ENCODE peak calls at places on chromosomes 3 and 15, in six cellular contexts. R is HCT116, I is neural progenitor cell, M is mammary epithelial cell, J is PC-9, B is fibroblast of lung. K is an unnamed sample. For H4K20me1, the result is how much of the 10 kb centered on the place peaks cover.

GRCh38 chr15:59247364-59247763 is 40.7 kb downstream of the LDHAL6B start:
- DNase-seq in I (peak), R (no peak), B (peak), M (peak), J (peak), K (peak)

GRCh38 chr3:132421832-132422231 is 4.5 kb downstream of the DNAJC13 start:
- DNase-seq in I (no peak), R (no peak), B (peak), J (no peak), M (no peak), K (peak)

GRCh38 chr15:22868495-22868894 is 30.0 kb downstream of the NIPA2 start:
- DNase-seq in I (no peak), B (peak), J (no peak), R (no peak), M (no peak), K (no peak)

GRCh38 chr3:141352262-141352984 is 15.9 kb upstream of the ZBTB38 start:
- DNase-seq in R (no peak), J (no peak), I (no peak), B (no peak), M (no peak), K (no peak)

GRCh38 chr3:151169700-151170224 is 33.3 kb downstream of the GPR171 start:
- DNase-seq in B (no peak), R (no peak), J (no peak), I (no peak), M (peak), K (peak)

GRCh38 chr3:86180696-86181095 is 810.3 kb downstream of the VGLL3 start:
- DNase-seq in J (peak), M (peak), I (peak), R (no peak), B (no peak), K (no peak)

GRCh38 chr15:78301813-78302212 is 2.4 kb upstream of the SKIC8 start:
- DNase-seq in M (no peak), I (no peak), R (no peak), J (no peak), B (no peak), K (peak)

GRCh38 chr3:197701851-197702250 is 34.9 kb downstream of the RUBCN start:
- DNase-seq in M (no peak), I (no peak), J (no peak), B (no peak), R (no peak), K (no peak)

GRCh38 chr3:8210752-8211405 is 290.7 kb upstream of the LMCD1 start:
- DNase-seq in M (no peak), J (no peak), B (peak), R (no peak), I (no peak), K (peak)

GRCh38 chr3:168671091-168671490 is 575.4 kb upstream of the GOLIM4 start:
- DNase-seq in M (no peak), J (peak), B (no peak), R (no peak), I (no peak), K (no peak)

GRCh38 chr3:142243134-142243533 is 17.7 kb upstream of the GK5 start:
- DNase-seq in B (no peak), R (no peak), M (no peak), I (peak), J (no peak), K (no peak)

GRCh38 chr3:23549148-23549910 is 256.4 kb upstream of the UBE2E1 start:
- DNase-seq in R (peak), B (no peak), I (no peak), J (peak), M (peak), K (no peak)

GRCh38 chr3:141095546-141095937 is 44.4 kb downstream of the SPSB4 start:
- DNase-seq in R (no peak), B (no peak), M (no peak), I (no peak), J (no peak), K (no peak)

GRCh38 chr3:50519471-50520089 is 16.1 kb upstream of the CACNA2D2 start:
- DNase-seq in B (peak), I (peak), R (peak), J (peak), M (peak), K (peak)

GRCh38 chr3:101381809-101382208 is 61.4 kb upstream of the IMPG2 start:
- DNase-seq in J (no peak), M (peak), R (peak), B (peak), I (peak), K (peak)

GRCh38 chr3:71441217-71441924 is 142.2 kb downstream of the FOXP1 start:
- DNase-seq in M (no peak), J (no peak), B (no peak), R (no peak), I (no peak), K (peak)

GRCh38 chr15:88630798-88631463 is 7.9 kb upstream of the ISG20 start:
- DNase-seq in B (no peak), R (no peak), M (no peak), I (no peak), J (no peak), K (no peak)

GRCh38 chr3:138438896-138439295 is 4.5 kb downstream of the ESYT3 start:
- DNase-seq in R (no peak), J (no peak), I (no peak), B (no peak), M (no peak), K (no peak)

GRCh38 chr3:94360982-94361381 is 298.1 kb downstream of the NSUN3 start:
- DNase-seq in J (no peak), R (no peak), M (no peak), B (peak), I (no peak), K (peak)

GRCh38 chr15:34353627-34354026 is 10.5 kb downstream of the NUTM1 start:
- DNase-seq in R (no peak), B (no peak), M (no peak), I (no peak), J (no peak), K (no peak)

GRCh38 chr3:166013073-166013679 is 176.0 kb upstream of the BCHE start:
- DNase-seq in I (peak), B (peak), M (peak), R (peak), J (peak), K (peak)

GRCh38 chr3:100045696-100046095 is 68.6 kb downstream of the FILIP1L start:
- DNase-seq in J (no peak), R (no peak), I (peak), M (peak), B (peak), K (peak)

GRCh38 chr3:108378153-108378951 is 82.0 kb downstream of the HHLA2 start:
- DNase-seq in J (no peak), M (no peak), R (no peak), B (no peak), I (no peak), K (no peak)

GRCh38 chr3:58991623-58992022 is 58.2 kb downstream of the CFAP20DC start:
- DNase-seq in B (no peak), J (no peak), R (no peak), M (no peak), I (peak), K (no peak)

GRCh38 chr15:84702961-84703482 is 12.9 kb downstream of the SEC11A start:
- DNase-seq in J (no peak), M (no peak), R (no peak), B (peak), I (no peak), K (peak)

GRCh38 chr3:143526016-143526540 is 322.2 kb downstream of the SLC9A9 start:
- DNase-seq in M (peak), J (no peak), R (no peak), I (peak), B (peak), K (no peak)

GRCh38 chr3:9248232-9249191 is 934 bp downstream of the SRGAP3 start:
- DNase-seq in B (no peak), M (peak), I (peak), R (no peak), J (peak), K (no peak)

DNA sequence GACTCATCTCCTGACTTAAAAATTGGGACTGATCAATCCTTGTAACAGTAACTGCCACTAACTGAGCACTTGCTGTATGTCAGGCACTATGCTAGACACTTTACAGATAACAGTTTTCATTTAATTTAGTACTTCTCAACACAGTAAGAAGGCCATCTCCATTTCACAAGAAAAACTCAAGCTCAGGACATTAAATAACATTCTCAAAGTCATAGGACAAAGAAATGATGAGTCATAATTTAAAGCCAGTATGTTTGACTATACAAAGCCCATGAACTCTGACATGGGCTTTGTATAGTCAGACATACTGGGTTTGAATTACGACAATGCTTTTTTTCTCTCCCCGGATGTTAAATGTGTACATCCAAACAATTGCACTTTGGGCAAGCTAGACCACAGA is 9.3 kb downstream of the IGSF11 start:
- DNase-seq in B (no peak), R (no peak), M (no peak), I (no peak), J (no peak), K (no peak)
- H4K20me1 ChIP-seq in B (under half), R (under half), M (under half), I (under half), J (under half), K (under half)

DNA sequence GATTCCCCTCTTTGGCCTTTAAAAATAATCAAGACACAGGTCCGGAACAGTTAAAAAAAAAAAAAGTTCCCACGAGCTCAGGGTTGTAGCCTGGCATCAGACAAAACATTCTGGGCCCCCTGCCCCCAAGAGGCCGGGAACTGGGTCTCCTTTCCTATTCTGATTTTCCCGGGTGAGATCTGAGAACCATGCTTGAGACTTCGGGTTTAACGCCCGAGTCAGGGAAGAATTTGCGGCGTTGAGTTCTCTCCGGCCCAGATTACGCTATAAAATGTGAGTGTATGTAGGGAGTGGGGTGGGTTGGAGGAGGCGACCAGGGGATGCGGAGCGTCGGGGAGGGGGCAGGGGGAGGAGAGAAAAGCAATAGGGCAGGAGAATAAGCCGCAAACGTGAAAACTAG is 2.6 kb downstream of the ZIC1 start:
- DNase-seq in M (no peak), R (no peak), B (no peak), J (no peak), I (peak), K (no peak)
- TF ChIP-seq EZH2 in M (no peak), R (no peak), B (no peak), J (no peak), I (peak), K (no peak)

DNA sequence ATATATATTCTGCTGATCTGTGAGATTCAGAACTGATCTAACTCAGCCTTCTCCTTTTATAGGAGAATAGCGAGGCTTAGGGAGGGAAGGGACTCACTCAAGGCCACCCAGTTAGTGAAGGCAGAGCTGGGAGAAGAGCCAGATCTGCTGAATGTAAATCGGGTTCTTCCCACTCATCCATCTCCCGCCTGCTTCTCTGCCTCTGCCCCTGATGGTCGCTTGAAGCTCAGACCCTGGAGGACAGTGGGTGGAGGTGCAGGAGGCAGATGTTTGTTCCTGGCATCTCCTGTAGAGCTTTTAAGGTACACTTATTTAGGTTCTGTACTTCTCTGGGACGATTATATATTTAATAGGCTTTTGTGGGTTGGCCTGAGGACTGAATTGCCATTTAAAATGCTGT is 4.3 kb downstream of the PDIA5 start:
- DNase-seq in R (no peak), B (peak), M (no peak), J (no peak), I (peak), K (peak)
- H4K20me1 ChIP-seq in R (under half), B (under half), M (under half), J (under half), I (under half), K (half or more)

GRCh38 chr3:124916837-124917409 is 17.6 kb downstream of the MUC13 start:
- DNase-seq in I (no peak), M (no peak), J (no peak), R (no peak), B (no peak), K (no peak)
- TF ChIP-seq EZH2 in I (no peak), M (no peak), J (no peak), R (no peak), B (no peak), K (no peak)

GRCh38 chr3:11634974-11635612 is 8.6 kb downstream of the VGLL4 start:
- DNase-seq in M (no peak), J (no peak), I (no peak), B (no peak), R (no peak), K (no peak)
- H4K20me1 ChIP-seq in M (under half), J (under half), I (half or more), B (under half), R (under half), K (half or more)

GRCh38 chr15:40280260-40281056 is 2.4 kb downstream of the ANKRD63 start:
- DNase-seq in B (no peak), I (peak), R (no peak), M (no peak), J (no peak), K (no peak)

GRCh38 chr15:40282870-40283614 is at the start of gene ANKRD63:
- DNase-seq in J (no peak), B (no peak), I (peak), M (no peak), R (no peak), K (no peak)

GRCh38 chr15:40283615-40284306 is 897 bp upstream of the ANKRD63 start:
- DNase-seq in I (peak), R (no peak), J (no peak), M (no peak), B (no peak), K (no peak)

GRCh38 chr15:40281057-40281850 is 1.6 kb downstream of the ANKRD63 start:
- DNase-seq in M (no peak), I (no peak), B (no peak), R (no peak), J (no peak), K (no peak)

GRCh38 chr15:40282144-40282869 is 557 bp downstream of the ANKRD63 start:
- DNase-seq in B (no peak), J (peak), M (peak), R (no peak), I (peak), K (no peak)
- TF ChIP-seq EZH2 in B (peak), J (no peak), M (no peak), R (no peak), I (no peak), K (peak)

GRCh38 chr15:73620078-73620477 is 13.1 kb downstream of the NPTN start:
- DNase-seq in M (no peak), J (no peak), B (no peak), I (no peak), R (no peak), K (no peak)
- H4K20me1 ChIP-seq in M (under half), J (under half), B (under half), I (half or more), R (under half), K (half or more)

DNA sequence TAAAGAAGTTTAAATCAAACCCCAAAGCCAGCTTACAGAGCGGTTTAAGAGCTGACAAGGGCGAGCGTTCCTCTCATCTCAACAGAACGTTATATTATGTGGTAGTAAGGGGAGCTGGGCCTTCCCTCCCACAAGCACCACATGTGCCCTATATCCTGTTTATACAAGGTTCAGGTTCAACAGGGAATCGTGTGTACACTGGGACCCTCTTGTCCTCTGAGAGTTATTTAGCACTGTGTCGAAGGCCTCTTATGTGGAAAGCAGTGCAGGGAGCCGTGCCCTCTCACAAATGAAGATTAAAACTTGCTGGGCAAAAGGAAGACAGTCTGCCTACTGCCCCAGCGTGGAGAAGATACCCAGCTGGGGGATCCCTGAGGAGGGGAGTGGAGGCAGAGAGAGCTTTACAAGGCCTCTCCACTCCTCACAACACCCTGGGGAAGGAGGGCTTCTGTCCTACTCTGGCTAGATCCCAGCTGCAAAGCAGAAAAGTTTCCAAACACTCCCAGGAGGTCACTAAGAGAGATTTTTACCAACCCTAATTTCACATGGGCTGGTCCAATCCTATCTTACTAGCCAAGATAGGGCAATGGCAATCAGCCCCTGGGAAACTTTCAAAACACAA is 2.9 kb downstream of the TLE3 start:
- DNase-seq in R (no peak), I (no peak), M (no peak), J (no peak), B (peak), K (no peak)
- TF ChIP-seq EZH2 in R (no peak), I (no peak), M (no peak), J (no peak), B (no peak), K (no peak)

DNA sequence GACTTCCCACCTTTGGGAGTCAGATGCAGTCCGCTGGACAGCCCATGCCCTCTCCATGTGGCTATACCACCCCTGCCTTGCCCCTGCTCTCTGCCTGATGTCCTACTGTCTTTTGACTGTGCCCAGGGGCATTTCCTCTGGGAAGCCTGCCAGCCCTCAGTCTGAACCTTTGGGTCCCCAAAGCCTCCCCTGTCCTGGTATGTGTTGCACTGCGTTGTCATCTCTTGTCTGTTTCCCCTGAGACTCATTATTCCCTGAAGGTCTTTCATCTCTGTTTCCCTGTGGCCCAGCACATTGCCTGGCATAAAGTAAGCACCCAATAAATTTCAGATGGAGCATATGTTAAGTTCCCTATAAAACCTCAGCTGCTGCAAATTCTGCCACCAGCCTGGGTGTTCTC is 236.6 kb upstream of the CTDSPL start:
- DNase-seq in M (no peak), R (no peak), B (no peak), J (no peak), I (no peak), K (no peak)
- H4K20me1 ChIP-seq in M (under half), R (under half), B (under half), J (under half), I (under half), K (under half)

DNA sequence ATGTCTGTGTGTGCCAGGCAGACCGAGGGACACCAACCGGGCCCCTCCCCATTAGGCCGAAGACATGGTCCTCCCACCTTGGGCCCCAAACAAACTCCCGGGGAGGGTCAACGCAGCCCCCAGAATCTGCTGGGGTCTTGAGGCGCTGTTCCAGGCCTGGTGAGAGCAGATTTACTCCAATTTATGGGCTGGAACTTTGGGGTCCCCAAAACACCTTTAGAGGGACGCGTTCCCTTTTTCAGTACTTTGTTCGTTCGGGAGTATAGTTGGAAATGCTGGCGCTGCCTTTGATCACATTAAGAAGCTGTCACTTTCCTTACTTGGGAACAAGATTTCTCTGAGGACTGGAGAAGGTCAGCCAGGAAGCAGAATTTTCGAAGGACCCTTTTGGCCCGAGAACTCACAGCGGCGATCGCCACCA is 2.3 kb downstream of the GATA2 start:
- DNase-seq in B (no peak), M (no peak), J (no peak), I (no peak), R (no peak), K (no peak)
- TF ChIP-seq EZH2 in B (no peak), M (peak), J (no peak), I (no peak), R (no peak), K (no peak)

K was measured in astrocyte.